ENCODE peak calls at places on chromosomes 11 and 22, in five cellular contexts. Z, E, X, J and P are unnamed samples.

GRCh38 chr22:50683994-50684371 is 11.4 kb downstream of the SHANK3 start:
- DNase-seq in Z (no peak), E (no peak), X (no peak), J (no peak), P (no peak)

GRCh38 chr11:86737752-86738151 is 62.6 kb upstream of the PRSS23 start:
- DNase-seq in Z (no peak), E (no peak), X (no peak), J (no peak), P (no peak)

GRCh38 chr11:123653405-123653996 is 923 bp downstream of the SCN3B start:
- DNase-seq in Z (no peak), E (no peak), X (peak), J (no peak), P (no peak)

GRCh38 chr11:124096364-124096763 is 18.9 kb upstream of the VWA5A start:
- DNase-seq in Z (no peak), E (no peak), X (no peak), J (no peak), P (no peak)

GRCh38 chr11:44530413-44531115 is 34.9 kb upstream of the CD82 start:
- DNase-seq in Z (peak), E (no peak), X (no peak), J (no peak), P (no peak)

GRCh38 chr22:46471901-46472721 is 65.3 kb downstream of the CELSR1 start:
- DNase-seq in Z (no peak), E (no peak), X (peak), J (no peak), P (no peak)

GRCh38 chr11:119699227-119699626 is 29.8 kb downstream of the NECTIN1 start:
- DNase-seq in Z (no peak), E (peak), X (no peak), J (no peak), P (no peak)

GRCh38 chr11:122843281-122844150 is 5.2 kb downstream of the CRTAM start:
- DNase-seq in Z (no peak), E (peak), X (no peak), J (no peak), P (no peak)

GRCh38 chr22:27836181-27836580 is 34.6 kb upstream of the MN1 start:
- DNase-seq in Z (no peak), E (no peak), X (no peak), J (no peak), P (no peak)

GRCh38 chr11:11992257-11992690 is 16.2 kb downstream of the DKK3 start:
- DNase-seq in Z (no peak), E (peak), X (no peak), J (no peak), P (no peak)

GRCh38 chr11:18578975-18579598 is 9.4 kb downstream of the UEVLD start:
- DNase-seq in Z (no peak), E (peak), X (peak), J (peak), P (no peak)

GRCh38 chr22:35842954-35843353 is 125.3 kb downstream of the APOL5 start:
- DNase-seq in Z (peak), E (peak), X (peak), J (peak), P (no peak)

GRCh38 chr11:86438685-86439084 is 64.0 kb downstream of the CCDC81 start:
- DNase-seq in Z (no peak), E (no peak), X (no peak), J (no peak), P (no peak)

GRCh38 chr11:57482782-57483569 is 22.6 kb downstream of the RTN4RL2 start:
- DNase-seq in Z (no peak), E (no peak), X (peak), J (peak), P (no peak)

GRCh38 chr11:106281455-106282173 is 204.2 kb downstream of the AASDHPPT start:
- DNase-seq in Z (no peak), E (no peak), X (peak), J (no peak), P (no peak)

GRCh38 chr11:93704237-93704636 is 37.1 kb downstream of the TAF1D start:
- DNase-seq in Z (no peak), E (peak), X (no peak), J (peak), P (no peak)

GRCh38 chr11:64206457-64207246 is at the start of gene FERMT3:
- DNase-seq in Z (peak), E (no peak), X (no peak), J (no peak), P (peak)

GRCh38 chr11:44416776-44417175 is 106.8 kb upstream of the ALX4 start:
- DNase-seq in Z (no peak), E (no peak), X (no peak), J (no peak), P (no peak)

GRCh38 chr22:27022256-27022655 is 364.9 kb downstream of the MIAT start:
- DNase-seq in Z (no peak), E (no peak), X (peak), J (no peak), P (no peak)

GRCh38 chr11:59698506-59698905 is 15.1 kb downstream of the OR10V1 start:
- DNase-seq in Z (no peak), E (no peak), X (no peak), J (no peak), P (no peak)

GRCh38 chr22:48899523-48900326 is 927.9 kb downstream of the BRD1 start:
- DNase-seq in Z (no peak), E (no peak), X (no peak), J (no peak), P (no peak)

GRCh38 chr22:46202897-46203589 is 47.0 kb downstream of the CDPF1 start:
- DNase-seq in Z (no peak), E (no peak), X (no peak), J (no peak), P (no peak)

GRCh38 chr11:65583589-65583988 is 7.7 kb downstream of the EHBP1L1 start:
- DNase-seq in Z (no peak), E (no peak), X (no peak), J (no peak), P (no peak)

GRCh38 chr22:46078241-46079092 is 71.9 kb upstream of the PPARA start:
- DNase-seq in Z (no peak), E (no peak), X (no peak), J (peak), P (no peak)

GRCh38 chr22:32123657-32124056 is 35.4 kb downstream of the C22orf42 start:
- DNase-seq in Z (no peak), E (no peak), X (no peak), J (peak), P (no peak)

GRCh38 chr11:75214411-75214821 is 26.2 kb upstream of the TPBGL start:
- DNase-seq in Z (peak), E (peak), X (peak), J (peak), P (peak)

GRCh38 chr11:36131719-36132349 is 157.4 kb downstream of the COMMD9 start:
- DNase-seq in Z (peak), E (peak), X (no peak), J (peak), P (no peak)

GRCh38 chr22:28935713-28936112 is 52.3 kb downstream of the ZNRF3 start:
- DNase-seq in Z (peak), E (no peak), X (no peak), J (peak), P (no peak)

GRCh38 chr11:95566151-95566670 is 223.4 kb downstream of the FAM76B start:
- DNase-seq in Z (no peak), E (no peak), X (no peak), J (no peak), P (no peak)

GRCh38 chr11:13120691-13121090 is 111.6 kb downstream of the RASSF10 start:
- DNase-seq in Z (no peak), E (no peak), X (no peak), J (no peak), P (no peak)
- TF ChIP-seq JUNB in Z (no peak), E (no peak), X (peak), J (no peak), P (no peak)

DNA sequence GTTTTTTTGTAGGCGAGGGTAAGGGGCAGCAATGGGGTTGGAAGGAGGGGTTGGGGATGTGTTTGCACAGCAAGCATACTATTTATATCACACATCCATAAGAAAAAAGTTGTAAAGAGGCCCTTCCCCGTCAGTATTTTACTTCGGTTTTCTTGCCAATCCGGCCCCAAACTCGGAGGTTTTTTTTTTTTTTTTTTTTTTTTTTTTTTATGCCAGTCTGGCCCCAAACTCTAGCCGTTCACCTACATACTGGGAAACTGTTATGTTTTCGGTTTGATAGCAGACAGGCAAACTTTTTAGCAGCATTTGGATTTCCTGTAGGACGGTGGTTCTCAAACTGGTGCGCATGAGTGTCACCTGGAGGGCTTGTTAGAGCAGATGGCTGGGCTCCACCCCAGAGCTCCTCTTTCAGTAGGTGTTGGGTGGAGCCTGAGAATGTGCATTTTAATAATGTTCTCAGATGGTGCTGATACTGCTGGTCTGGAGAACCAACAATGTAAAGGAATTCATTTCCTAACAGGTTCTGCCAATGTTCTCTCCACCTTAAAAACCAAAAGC is 76.5 kb upstream of the ZBED5 start:
- DNase-seq in Z (peak), E (no peak), X (no peak), J (no peak), P (no peak)
- TF ChIP-seq JUNB in Z (no peak), E (no peak), X (no peak), J (no peak), P (no peak)

DNA sequence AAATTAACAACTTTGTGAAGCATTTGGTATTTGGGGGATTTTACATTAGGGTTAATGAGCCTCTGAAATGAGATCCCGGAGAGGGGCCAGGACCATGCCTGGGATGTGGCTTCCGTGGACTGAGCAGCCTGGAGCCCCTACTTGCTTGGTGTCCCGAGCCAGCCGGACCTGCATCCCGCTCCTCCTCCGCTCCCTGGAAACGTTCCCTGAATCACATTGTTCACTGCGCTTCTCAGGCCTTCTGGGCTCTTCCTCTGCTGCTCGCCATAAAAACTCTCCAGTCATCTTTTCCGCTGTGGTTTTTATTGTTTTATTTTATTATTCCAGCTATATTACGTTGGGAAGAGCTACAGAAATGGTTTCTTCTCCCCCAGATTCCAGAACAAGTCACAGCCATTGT is 13.3 kb upstream of the KCNQ1OT1 start:
- DNase-seq in Z (no peak), E (no peak), X (no peak), J (no peak), P (no peak)
- TF ChIP-seq JUNB in Z (no peak), E (no peak), X (no peak), J (no peak), P (no peak)

GRCh38 chr11:115626414-115626813 is 122.2 kb upstream of the CADM1 start:
- DNase-seq in Z (no peak), E (no peak), X (no peak), J (no peak), P (no peak)

GRCh38 chr11:115627071-115627470 is 122.9 kb upstream of the CADM1 start:
- DNase-seq in Z (no peak), E (no peak), X (no peak), J (no peak), P (no peak)

GRCh38 chr11:115624065-115624464 is 119.8 kb upstream of the CADM1 start:
- DNase-seq in Z (no peak), E (no peak), X (no peak), J (no peak), P (no peak)

GRCh38 chr11:115618428-115618827 is 114.2 kb upstream of the CADM1 start:
- DNase-seq in Z (no peak), E (no peak), X (no peak), J (no peak), P (no peak)

DNA sequence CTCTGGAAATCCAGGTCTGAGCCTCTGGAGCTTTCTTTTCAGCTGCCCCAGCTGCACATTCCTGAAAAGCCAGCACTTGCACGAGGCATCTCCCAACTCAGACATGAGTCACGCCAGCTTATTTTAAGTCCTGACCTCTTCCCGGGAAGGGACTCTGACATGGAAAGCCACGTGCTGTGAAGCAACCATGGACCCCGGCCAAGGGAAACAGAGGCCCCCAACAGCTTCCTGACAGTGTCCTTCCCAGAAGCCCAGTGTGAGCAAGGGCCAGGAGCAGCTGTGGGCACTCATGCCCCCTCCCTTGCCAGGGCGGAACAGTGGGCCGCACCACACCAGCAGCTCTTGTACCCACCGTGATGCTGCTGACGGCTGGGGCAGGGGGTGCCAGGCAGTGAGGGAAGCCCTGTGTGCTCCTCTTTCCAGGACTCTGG is 118.8 kb upstream of the CADM1 start:
- DNase-seq in Z (no peak), E (peak), X (peak), J (no peak), P (no peak)
- TF ChIP-seq JUNB in Z (no peak), E (no peak), X (no peak), J (no peak), P (no peak)

GRCh38 chr11:13076961-13077360 is 67.8 kb downstream of the RASSF10 start:
- DNase-seq in Z (no peak), E (no peak), X (no peak), J (no peak), P (no peak)

GRCh38 chr11:13068211-13068610 is 59.1 kb downstream of the RASSF10 start:
- DNase-seq in Z (no peak), E (no peak), X (no peak), J (no peak), P (no peak)

GRCh38 chr11:13074714-13075464 is 65.8 kb downstream of the RASSF10 start:
- DNase-seq in Z (no peak), E (no peak), X (no peak), J (no peak), P (no peak)

GRCh38 chr11:13073119-13073981 is 64.2 kb downstream of the RASSF10 start:
- DNase-seq in Z (no peak), E (peak), X (peak), J (no peak), P (peak)
- TF ChIP-seq JUNB in Z (no peak), E (no peak), X (peak), J (no peak), P (no peak)

GRCh38 chr11:34192481-34193401 is 87.3 kb downstream of the NAT10 start:
- DNase-seq in Z (no peak), E (no peak), X (peak), J (no peak), P (no peak)
- TF ChIP-seq JUNB in Z (no peak), E (no peak), X (no peak), J (no peak), P (no peak)

DNA sequence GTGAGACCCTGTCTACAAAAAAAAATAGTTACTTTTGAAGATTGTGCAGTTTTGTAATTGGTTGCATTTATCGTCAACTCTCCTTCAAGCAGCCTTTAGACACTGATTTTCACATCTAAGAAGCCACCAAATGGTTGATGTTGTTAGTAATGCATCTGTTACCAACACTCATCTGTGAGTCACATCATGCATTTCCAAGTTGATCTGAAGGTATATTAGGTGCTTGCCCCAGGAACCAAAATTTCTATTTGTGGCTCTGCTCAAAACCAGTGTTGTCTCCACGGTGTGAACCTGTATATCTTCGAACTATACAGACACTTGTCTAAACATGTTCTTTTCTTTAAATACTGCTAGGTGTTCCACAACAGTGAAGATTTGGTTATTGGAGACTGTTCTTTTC is 21.6 kb downstream of the XRCC6 start:
- DNase-seq in Z (no peak), E (no peak), X (no peak), J (no peak), P (no peak)
- TF ChIP-seq JUNB in Z (no peak), E (no peak), X (no peak), J (no peak), P (no peak)